ENCODE peak calls at places on chromosomes 12 and 14, in four cellular contexts. G is A549, Z is lung, B is left lung. V is an unnamed sample.

GRCh38 chr12:80269953-80270552 is 170.7 kb downstream of the OTOGL start:
- DNase-seq in G (peak), Z (no peak), B (no peak), V (peak)

GRCh38 chr12:32312049-32312670 is 87.2 kb upstream of the FGD4 start:
- DNase-seq in Z (no peak), B (no peak), G (peak), V (peak)

GRCh38 chr14:88454886-88455285 is 69.4 kb downstream of the SPATA7 start:
- DNase-seq in G (no peak), B (no peak), Z (no peak), V (no peak)

GRCh38 chr14:75896341-75896740 is 85.5 kb downstream of the TGFB3 start:
- DNase-seq in G (no peak), B (no peak), Z (no peak), V (no peak)

GRCh38 chr12:47964102-47964723 is 817 bp downstream of the TMEM106C start:
- DNase-seq in Z (no peak), B (no peak), G (peak), V (no peak)

GRCh38 chr12:42936991-42937390 is 347.4 kb upstream of the PRICKLE1 start:
- DNase-seq in Z (no peak), B (no peak), G (no peak), V (no peak)

GRCh38 chr14:97785495-97785894 is 988.3 kb downstream of the VRK1 start:
- DNase-seq in G (no peak), Z (no peak), B (no peak), V (no peak)

GRCh38 chr14:100391777-100392176 is 68.6 kb downstream of the SLC25A47 start:
- DNase-seq in Z (no peak), B (no peak), G (no peak), V (no peak)

GRCh38 chr12:2387051-2387834 is 334.5 kb downstream of the CACNA1C start:
- DNase-seq in Z (no peak), B (no peak), G (no peak), V (no peak)

GRCh38 chr14:76695263-76695920 is 65.9 kb upstream of the VASH1 start:
- DNase-seq in B (no peak), G (no peak), Z (no peak), V (no peak)

GRCh38 chr12:49888461-49889151 is 15.1 kb downstream of the FAIM2 start:
- DNase-seq in B (peak), Z (no peak), G (no peak), V (no peak)

GRCh38 chr12:77070382-77071294 is 5.3 kb upstream of the E2F7 start:
- DNase-seq in Z (no peak), B (no peak), G (no peak), V (no peak)

GRCh38 chr12:4265280-4265679 is 8.3 kb upstream of the CCND2 start:
- DNase-seq in Z (no peak), B (no peak), G (no peak), V (no peak)

GRCh38 chr14:29321646-29322045 is 555.1 kb downstream of the FOXG1 start:
- DNase-seq in Z (no peak), G (no peak), B (no peak), V (peak)

GRCh38 chr12:82527165-82527780 is 159.4 kb upstream of the TMTC2 start:
- DNase-seq in Z (no peak), G (peak), B (no peak), V (peak)

GRCh38 chr12:132584472-132584871 is 25.9 kb downstream of the LRCOL1 start:
- DNase-seq in G (no peak), B (peak), Z (no peak), V (no peak)

GRCh38 chr14:93081875-93082570 is 33.7 kb downstream of the ITPK1 start:
- DNase-seq in Z (no peak), B (peak), G (no peak), V (no peak)

GRCh38 chr12:58346032-58346632 is 404.8 kb downstream of the ATP23 start:
- DNase-seq in B (no peak), G (peak), Z (no peak), V (no peak)

GRCh38 chr14:71538949-71539659 is 393.1 kb upstream of the RGS6 start:
- DNase-seq in B (no peak), Z (no peak), G (no peak), V (no peak)

GRCh38 chr12:93782854-93783253 is 105.7 kb downstream of the CRADD start:
- DNase-seq in B (no peak), G (no peak), Z (no peak), V (no peak)

GRCh38 chr12:93784339-93785086 is 107.3 kb downstream of the CRADD start:
- DNase-seq in Z (no peak), B (no peak), G (no peak), V (peak)

GRCh38 chr12:93786669-93787397 is 109.7 kb downstream of the CRADD start:
- DNase-seq in Z (no peak), G (no peak), B (no peak), V (peak)

GRCh38 chr12:93785262-93786010 is 108.3 kb downstream of the CRADD start:
- DNase-seq in Z (peak), B (no peak), G (peak), V (peak)

DNA sequence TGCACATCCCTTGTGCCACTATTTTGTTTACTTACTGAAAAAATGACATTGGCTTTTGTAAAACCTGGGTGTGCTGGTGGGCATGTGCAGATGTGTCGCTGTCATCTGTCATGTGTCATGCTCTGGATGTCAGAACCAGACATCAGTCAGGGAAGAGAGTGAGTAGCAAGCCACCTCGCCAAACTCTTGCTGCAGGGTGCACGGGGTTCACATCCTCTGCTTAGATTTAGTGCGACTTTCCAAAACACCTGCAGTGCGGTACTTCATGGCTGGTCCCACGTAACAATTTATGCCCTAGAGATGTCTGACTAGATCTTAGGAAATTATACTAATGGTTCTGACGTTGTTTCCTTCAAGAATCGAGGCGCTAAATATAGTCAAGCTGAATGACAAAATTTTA is 106.7 kb downstream of the CRADD start:
- DNase-seq in Z (no peak), G (no peak), B (no peak), V (no peak)
- H3K27ac ChIP-seq in Z (peak), G (peak), B (peak), V (no peak)

GRCh38 chr12:40762072-40762471 is 69.8 kb downstream of the CNTN1 start:
- DNase-seq in B (no peak), Z (no peak), G (no peak), V (no peak)
- TF ChIP-seq CTCF in B (no peak), Z (no peak), G (peak), V (peak)

DNA sequence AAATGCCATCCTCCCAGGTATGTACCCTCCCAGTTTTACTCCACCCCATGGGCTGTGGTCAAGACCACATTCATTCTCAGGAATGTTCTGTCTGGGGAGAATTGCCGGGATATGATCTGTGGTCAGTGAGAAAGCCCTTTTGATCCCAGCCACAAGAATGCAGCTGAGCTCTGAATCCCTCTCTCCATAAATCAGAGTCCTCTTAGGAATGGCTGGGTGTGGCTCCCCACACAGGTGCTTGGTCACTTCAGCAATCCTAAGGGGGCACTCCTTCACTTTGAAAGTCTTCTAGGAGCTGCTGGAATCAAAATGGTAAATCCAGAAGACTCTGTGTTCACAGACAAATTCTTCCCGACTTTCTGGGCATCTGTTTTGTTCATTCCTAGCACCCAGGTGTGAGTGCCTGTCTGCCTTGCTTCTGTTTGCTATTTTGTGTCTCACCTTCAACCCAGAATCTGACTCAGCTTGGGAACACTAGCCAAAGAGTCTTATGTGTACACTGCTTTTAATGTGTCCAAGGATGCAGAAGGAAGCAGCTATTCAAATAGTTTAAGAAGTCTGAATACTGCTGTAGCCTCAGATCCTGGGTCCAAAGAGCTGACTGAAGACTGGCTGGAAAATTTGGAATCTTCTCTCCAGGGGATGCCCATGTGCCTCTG is 144.6 kb upstream of the CDKN3 start:
- DNase-seq in G (peak), Z (peak), B (no peak), V (peak)
- H3K27ac ChIP-seq in G (peak), Z (no peak), B (peak), V (no peak)

GRCh38 chr14:20986811-20987210 is 3.0 kb upstream of the METTL17 start:
- DNase-seq in G (peak), B (no peak), Z (no peak), V (peak)

GRCh38 chr14:20988717-20989116 is 1.1 kb upstream of the METTL17 start:
- DNase-seq in G (no peak), B (no peak), Z (no peak), V (no peak)

GRCh38 chr14:20989464-20989786 is 355 bp upstream of the METTL17 start:
- DNase-seq in B (no peak), Z (no peak), G (no peak), V (no peak)

GRCh38 chr14:20989787-20990600 is at the start of gene METTL17:
- DNase-seq in G (peak), B (peak), Z (peak), V (peak)
- TF ChIP-seq CTCF in G (no peak), B (no peak), Z (no peak), V (peak)

GRCh38 chr14:61076531-61076930 is 95.5 kb downstream of the SLC38A6 start:
- DNase-seq in G (no peak), B (no peak), Z (no peak), V (no peak)
- H3K27ac ChIP-seq in G (no peak), B (no peak), Z (no peak), V (peak)

GRCh38 chr12:22284871-22285270 is 49.6 kb downstream of the ST8SIA1 start:
- DNase-seq in Z (no peak), B (no peak), G (no peak), V (peak)
- TF ChIP-seq CTCF in Z (no peak), B (no peak), G (no peak), V (no peak)

DNA sequence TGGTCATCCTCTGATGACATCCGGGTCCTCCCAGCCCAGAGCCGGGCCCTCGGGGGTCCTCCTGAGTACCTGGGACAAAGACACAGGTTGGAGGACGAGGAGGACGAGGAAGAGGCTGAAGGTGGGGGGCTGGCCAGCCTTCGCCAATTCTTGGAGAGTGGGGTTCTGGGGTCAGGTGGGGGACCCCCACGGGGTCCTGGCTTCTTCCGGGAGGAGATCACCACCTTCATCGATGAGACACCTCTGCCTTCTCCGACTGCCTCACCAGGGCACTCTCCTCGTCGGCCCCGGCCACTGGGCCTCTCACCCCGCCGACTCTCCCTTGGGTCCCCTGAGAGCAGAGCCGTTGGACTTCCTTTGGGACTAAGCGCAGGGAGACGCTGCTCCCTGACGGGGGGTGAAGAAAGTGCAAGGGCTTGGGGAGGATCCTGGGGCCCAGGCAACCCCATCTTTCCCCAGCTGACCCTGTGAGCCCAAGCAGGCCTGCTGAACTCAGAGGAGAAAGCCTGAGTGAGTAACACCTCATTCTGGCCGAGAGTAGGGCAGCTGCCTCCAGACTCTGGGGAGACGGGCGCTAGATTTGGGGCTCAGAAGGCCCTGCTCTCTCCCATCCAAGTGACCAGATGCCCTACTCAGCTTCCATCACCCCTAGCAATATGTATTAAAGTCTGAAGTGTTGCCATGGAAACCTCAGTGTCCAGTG is 1.3 kb upstream of the P3H3 start:
- DNase-seq in Z (no peak), B (no peak), G (no peak), V (no peak)
- H3K27ac ChIP-seq in Z (no peak), B (peak), G (peak), V (no peak)

GRCh38 chr14:20698018-20698329 is 9.4 kb downstream of the ANG start:
- DNase-seq in G (no peak), B (no peak), Z (no peak), V (no peak)
- TF ChIP-seq CTCF in G (no peak), B (no peak), Z (no peak), V (no peak)

DNA sequence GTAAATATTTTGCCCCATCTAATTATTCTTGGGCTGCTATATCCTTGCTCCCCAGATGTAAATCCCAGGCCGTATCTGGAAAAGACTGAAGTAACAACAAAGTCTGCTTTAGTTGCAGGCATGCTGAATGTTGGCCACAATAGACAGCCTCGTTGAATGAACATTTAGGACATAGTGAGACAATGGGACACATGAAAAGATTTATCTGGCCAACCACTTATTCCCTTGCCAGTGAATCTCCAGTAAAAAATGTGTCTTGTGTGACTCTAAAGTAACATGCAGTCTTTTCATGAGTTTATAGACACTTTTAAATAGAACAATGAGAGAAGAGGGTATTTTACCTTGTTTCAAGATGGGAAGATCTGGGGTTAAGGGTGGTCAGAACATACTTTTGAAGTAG is 60.2 kb upstream of the STXBP6 start:
- DNase-seq in B (no peak), G (no peak), Z (no peak), V (no peak)
- H3K27ac ChIP-seq in B (peak), G (no peak), Z (peak), V (no peak)

GRCh38 chr12:868722-869121 is 80.8 kb downstream of the RAD52 start:
- DNase-seq in Z (no peak), G (no peak), B (no peak), V (no peak)
- TF ChIP-seq CTCF in Z (no peak), G (no peak), B (no peak), V (peak)

V was measured in foreskin keratinocyte.